ENCODE peak calls at places on chromosome 15, in six cellular contexts. A, X, Y, L, H and P are unnamed samples.

GRCh38 chr15:87943629-87944028 is 312.9 kb downstream of the NTRK3 start:
- DNase-seq in Y (no peak), L (no peak), H (no peak), X (no peak), A (no peak), P (no peak)

GRCh38 chr15:78194568-78194925 is 39.8 kb downstream of the ACSBG1 start:
- DNase-seq in A (no peak), L (no peak), X (no peak), Y (no peak), H (no peak), P (no peak)

GRCh38 chr15:98799461-98799971 is 151.2 kb downstream of the IGF1R start:
- DNase-seq in A (no peak), Y (no peak), H (peak; percentile 53), X (peak; percentile 32), L (no peak), P (no peak)

GRCh38 chr15:71066983-71067382 is 48.3 kb upstream of the THSD4 start:
- DNase-seq in H (no peak), Y (no peak), A (peak; percentile 53), X (peak; percentile 95), L (no peak), P (no peak)

GRCh38 chr15:36495464-36495863 is 84.0 kb upstream of the CDIN1 start:
- DNase-seq in H (no peak), X (no peak), Y (no peak), A (no peak), L (no peak), P (no peak)

GRCh38 chr15:73799466-73799865 is 46.3 kb upstream of the INSYN1 start:
- DNase-seq in L (no peak), Y (no peak), H (no peak), A (no peak), X (peak; percentile 43), P (no peak)

GRCh38 chr15:89756897-89757296 is 5.8 kb upstream of the MESP1 start:
- DNase-seq in H (no peak), Y (no peak), X (no peak), L (no peak), A (no peak), P (no peak)

GRCh38 chr15:74194572-74195559 is 7.7 kb downstream of the STRA6 start:
- DNase-seq in H (no peak), L (no peak), A (no peak), X (no peak), Y (no peak), P (no peak)

GRCh38 chr15:38017721-38018120 is 83.3 kb downstream of the TMCO5A start:
- DNase-seq in H (no peak), X (no peak), L (no peak), A (no peak), Y (no peak), P (no peak)

GRCh38 chr15:66881173-66881905 is 179.3 kb downstream of the SMAD6 start:
- DNase-seq in X (no peak), A (no peak), H (no peak), Y (no peak), L (no peak), P (no peak)

GRCh38 chr15:71353171-71353570 is 237.9 kb downstream of the THSD4 start:
- DNase-seq in H (no peak), L (no peak), A (no peak), X (no peak), Y (no peak), P (no peak)

GRCh38 chr15:77517579-77517978 is 96.9 kb downstream of the HMG20A start:
- DNase-seq in H (no peak), A (no peak), Y (no peak), L (no peak), X (no peak), P (no peak)

GRCh38 chr15:88653200-88654064 is 14.6 kb downstream of the ISG20 start:
- DNase-seq in X (no peak), L (no peak), Y (no peak), A (peak; percentile 3), H (peak; percentile 67), P (no peak)

GRCh38 chr15:99604865-99605264 is 39.1 kb downstream of the MEF2A start:
- DNase-seq in H (no peak), L (no peak), A (no peak), X (no peak), Y (no peak), P (no peak)

GRCh38 chr15:96037584-96037983 is 292.9 kb upstream of the NR2F2 start:
- DNase-seq in L (no peak), Y (no peak), H (no peak), X (no peak), A (no peak), P (no peak)

GRCh38 chr15:76342046-76342381 is 5.4 kb downstream of the ISL2 start:
- DNase-seq in X (no peak), L (no peak), Y (no peak), A (no peak), H (no peak), P (no peak)

GRCh38 chr15:63504979-63505841 is 817 bp downstream of the USP3 start:
- DNase-seq in A (peak; percentile 58), X (peak; percentile 84), L (peak; percentile 51), Y (peak; percentile 27), H (peak; percentile 64), P (peak; percentile 74)

GRCh38 chr15:77815015-77815414 is 182.3 kb upstream of the LINGO1 start:
- DNase-seq in H (no peak), L (no peak), A (no peak), X (no peak), Y (no peak), P (no peak)

GRCh38 chr15:39269821-39270220 is 311.1 kb upstream of the THBS1 start:
- DNase-seq in Y (no peak), X (no peak), A (no peak), H (no peak), L (no peak), P (no peak)

GRCh38 chr15:58608129-58608590 is 141.3 kb downstream of the ADAM10 start:
- DNase-seq in A (no peak), L (no peak), Y (no peak), X (peak; percentile 70), H (no peak), P (no peak)

GRCh38 chr15:80977627-80978036 is 12.0 kb downstream of the MESD start:
- DNase-seq in L (peak; percentile 69), X (peak; percentile 88), H (peak; percentile 48), A (peak; percentile 62), Y (peak; percentile 21), P (no peak)

GRCh38 chr15:25504307-25504706 is 65.5 kb upstream of the UBE3A start:
- DNase-seq in A (no peak), X (peak; percentile 85), L (no peak), Y (no peak), H (no peak), P (no peak)

GRCh38 chr15:80151148-80151547 is 1.7 kb upstream of the FAH start:
- DNase-seq in H (no peak), A (no peak), L (no peak), Y (no peak), X (no peak), P (no peak)

GRCh38 chr15:47885921-47886320 is 168.6 kb downstream of the SEMA6D start:
- DNase-seq in A (no peak), Y (no peak), L (no peak), X (peak; percentile 64), H (no peak), P (no peak)

GRCh38 chr15:55696221-55696620 is 46.7 kb downstream of the PRTG start:
- DNase-seq in Y (no peak), A (no peak), L (no peak), X (no peak), H (no peak), P (no peak)

GRCh38 chr15:71272932-71273331 is 157.7 kb downstream of the THSD4 start:
- DNase-seq in L (no peak), A (no peak), X (peak; percentile 50), Y (no peak), H (no peak), P (no peak)

GRCh38 chr15:31328425-31328998 is 1.9 kb downstream of the KLF13 start:
- DNase-seq in L (no peak), X (peak; percentile 89), H (peak; percentile 40), A (no peak), Y (peak; percentile 60), P (peak; percentile 82)

GRCh38 chr15:80551348-80551747 is 143.8 kb upstream of the ABHD17C start:
- DNase-seq in Y (no peak), L (no peak), A (no peak), X (no peak), H (no peak), P (no peak)

GRCh38 chr15:99928429-99928981 is 195.3 kb upstream of the LYSMD4 start:
- DNase-seq in Y (peak; percentile 90), H (peak; percentile 75), X (peak; percentile 84), A (peak; percentile 72), L (peak; percentile 76), P (peak; percentile 78)

GRCh38 chr15:70039917-70040316 is 57.8 kb downstream of the TLE3 start:
- DNase-seq in L (no peak), H (no peak), X (peak; percentile 51), A (no peak), Y (no peak), P (no peak)
- H3K27me3 ChIP-seq in L (no peaks in the 10 kb centered on the region), H (peaks cover 64% of the 10 kb centered on the region), X (no peaks in the 10 kb centered on the region), A (no peaks in the 10 kb centered on the region), Y (no peaks in the 10 kb centered on the region), P (peaks cover 2% of the 10 kb centered on the region)

GRCh38 chr15:94579261-94579660 is 347.9 kb downstream of the MCTP2 start:
- DNase-seq in A (no peak), Y (no peak), H (no peak), X (no peak), L (no peak), P (no peak)

GRCh38 chr15:94580186-94580585 is 348.8 kb downstream of the MCTP2 start:
- DNase-seq in X (no peak), L (no peak), Y (no peak), A (no peak), H (peak; percentile 32), P (no peak)

GRCh38 chr15:94582368-94582767 is 351.0 kb downstream of the MCTP2 start:
- DNase-seq in H (peak; percentile 37), A (peak; percentile 24), L (no peak), X (peak; percentile 3), Y (no peak), P (no peak)

GRCh38 chr15:94576889-94577533 is 345.6 kb downstream of the MCTP2 start:
- DNase-seq in H (peak; percentile 55), Y (peak; percentile 7), L (no peak), A (no peak), X (peak; percentile 39), P (peak; percentile 43)
- H3K27me3 ChIP-seq in H (no peaks in the 10 kb centered on the region), Y (peaks cover 33% of the 10 kb centered on the region), L (no peaks in the 10 kb centered on the region), A (no peaks in the 10 kb centered on the region), X (no peaks in the 10 kb centered on the region), P (no peaks in the 10 kb centered on the region)

GRCh38 chr15:86375733-86376132 is 296.1 kb downstream of the AGBL1 start:
- DNase-seq in L (no peak), A (no peak), X (no peak), Y (no peak), H (no peak), P (no peak)

DNA sequence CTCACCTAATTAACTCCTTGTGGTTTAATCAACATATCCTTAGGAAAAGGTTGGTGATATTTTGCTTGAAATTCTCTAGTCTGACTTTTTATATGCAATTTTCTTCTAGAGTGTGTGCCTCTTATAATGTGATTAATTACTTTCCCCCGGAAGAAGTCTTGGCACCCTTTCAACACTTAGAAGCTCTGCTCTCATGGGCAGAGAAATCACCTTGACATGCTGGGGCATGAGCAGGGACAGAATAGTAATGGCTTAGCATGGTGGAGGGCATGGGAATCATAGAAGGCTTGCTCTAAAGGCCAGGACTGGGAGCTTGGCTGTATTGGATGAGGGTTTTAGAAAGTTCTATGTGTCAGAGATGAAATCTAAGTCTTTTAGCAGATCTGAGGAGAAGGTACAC is 293.5 kb downstream of the AGBL1 start:
- DNase-seq in X (no peak), L (no peak), Y (no peak), H (no peak), A (no peak), P (no peak)
- H3K27me3 ChIP-seq in X (no peaks in the 10 kb centered on the region), L (no peaks in the 10 kb centered on the region), Y (no peaks in the 10 kb centered on the region), H (no peaks in the 10 kb centered on the region), A (no peaks in the 10 kb centered on the region), P (no peaks in the 10 kb centered on the region)

GRCh38 chr15:28096411-28096719 is 2.8 kb downstream of the OCA2 start:
- DNase-seq in A (no peak), Y (no peak), L (no peak), H (no peak), X (no peak), P (no peak)
- H3K27me3 ChIP-seq in A (peaks cover 22% of the 10 kb centered on the region), Y (peaks cover 75% of the 10 kb centered on the region), L (peaks cover 13% of the 10 kb centered on the region), H (peaks cover 25% of the 10 kb centered on the region), X (peaks cover 43% of the 10 kb centered on the region), P (peaks cover 37% of the 10 kb centered on the region)